ENCODE peak calls at places on chromosomes 5 and 9, in eight cellular contexts. F, M, R, A, W, G, X and N are unnamed samples. For H3K4me1, the result is how much of the 10 kb centered on the place peaks cover.

GRCh38 chr9:36874261-36874660 is 159.8 kb downstream of the PAX5 start:
- DNase-seq in M (no peak), X (no peak), G (no peak), R (peak), A (no peak), W (no peak), F (no peak), N (no peak)

GRCh38 chr5:149680810-149681221 is 49.3 kb upstream of the PPARGC1B start:
- DNase-seq in W (no peak), R (peak), A (no peak), M (no peak), G (peak), F (no peak), X (no peak), N (no peak)

GRCh38 chr9:69655065-69655464 is 17.1 kb downstream of the APBA1 start:
- DNase-seq in M (no peak), F (no peak), X (no peak), R (no peak), A (no peak), W (no peak), G (no peak), N (no peak)

GRCh38 chr9:131799177-131799823 is 59.4 kb upstream of the RAPGEF1 start:
- DNase-seq in M (no peak), A (peak), F (peak), G (peak), W (peak), R (peak), X (peak), N (peak)

GRCh38 chr5:96687080-96687479 is 24.9 kb downstream of the CAST start:
- DNase-seq in F (no peak), M (no peak), R (no peak), X (no peak), A (no peak), G (no peak), W (no peak), N (no peak)

GRCh38 chr9:32412440-32412839 is 28.0 kb downstream of the ACO1 start:
- DNase-seq in M (no peak), A (no peak), F (no peak), R (no peak), X (no peak), W (no peak), G (no peak), N (no peak)

GRCh38 chr5:110785356-110785755 is 46.5 kb downstream of the SLC25A46 start:
- DNase-seq in A (no peak), M (no peak), X (no peak), G (no peak), F (peak), R (no peak), W (no peak), N (no peak)

GRCh38 chr5:89179761-89180160 is 296.8 kb upstream of the MEF2C start:
- DNase-seq in G (no peak), F (no peak), W (no peak), X (no peak), R (no peak), M (no peak), A (no peak), N (no peak)

GRCh38 chr9:26779072-26779471 is 113.5 kb downstream of the CAAP1 start:
- DNase-seq in F (no peak), A (no peak), M (no peak), R (no peak), W (peak), X (no peak), G (no peak), N (no peak)

GRCh38 chr5:58080573-58080972 is 379.3 kb downstream of the PLK2 start:
- DNase-seq in M (no peak), G (no peak), W (no peak), F (peak), X (no peak), A (no peak), R (no peak), N (no peak)

GRCh38 chr5:57434227-57434640 is 48.4 kb downstream of the ACTBL2 start:
- DNase-seq in G (peak), A (peak), F (peak), W (no peak), X (no peak), R (no peak), M (no peak), N (no peak)

GRCh38 chr9:93123561-93124283 is 10.3 kb downstream of the NINJ1 start:
- DNase-seq in R (peak), M (peak), F (no peak), G (peak), X (no peak), A (no peak), W (no peak), N (no peak)

GRCh38 chr9:108048406-108049025 is 558.9 kb upstream of the KLF4 start:
- DNase-seq in X (no peak), G (no peak), F (no peak), R (no peak), W (no peak), A (no peak), M (no peak), N (no peak)

GRCh38 chr5:36177715-36178556 is 26.0 kb downstream of the SKP2 start:
- DNase-seq in W (peak), G (no peak), M (no peak), A (peak), R (no peak), X (no peak), F (peak), N (no peak)

GRCh38 chr5:78360674-78361225 is 333 bp downstream of the SCAMP1 start:
- DNase-seq in G (peak), X (peak), R (peak), A (peak), M (peak), W (no peak), F (no peak), N (peak)

GRCh38 chr5:91225848-91226686 is 157.1 kb downstream of the ARRDC3 start:
- DNase-seq in R (peak), W (peak), M (no peak), X (peak), F (peak), A (peak), G (no peak), N (peak)

GRCh38 chr5:161235569-161235968 is 311.0 kb downstream of the GABRB2 start:
- DNase-seq in M (no peak), W (no peak), G (no peak), R (no peak), X (no peak), F (no peak), A (no peak), N (no peak)

GRCh38 chr5:82106207-82106606 is 134.4 kb downstream of the ATG10 start:
- DNase-seq in X (no peak), G (no peak), W (no peak), A (no peak), R (no peak), M (no peak), F (peak), N (no peak)

GRCh38 chr5:10354048-10354872 is 765 bp downstream of the MARCHF6 start:
- DNase-seq in A (peak), G (peak), F (peak), X (peak), R (peak), M (no peak), W (no peak), N (peak)

GRCh38 chr5:11905209-11905608 is 963 bp upstream of the CTNND2 start:
- DNase-seq in M (no peak), X (no peak), A (peak), W (no peak), G (no peak), R (no peak), F (no peak), N (no peak)
- H3K4me3 ChIP-seq in M (no peak), X (no peak), A (no peak), W (no peak), G (no peak), R (no peak), F (no peak), N (no peak)

DNA sequence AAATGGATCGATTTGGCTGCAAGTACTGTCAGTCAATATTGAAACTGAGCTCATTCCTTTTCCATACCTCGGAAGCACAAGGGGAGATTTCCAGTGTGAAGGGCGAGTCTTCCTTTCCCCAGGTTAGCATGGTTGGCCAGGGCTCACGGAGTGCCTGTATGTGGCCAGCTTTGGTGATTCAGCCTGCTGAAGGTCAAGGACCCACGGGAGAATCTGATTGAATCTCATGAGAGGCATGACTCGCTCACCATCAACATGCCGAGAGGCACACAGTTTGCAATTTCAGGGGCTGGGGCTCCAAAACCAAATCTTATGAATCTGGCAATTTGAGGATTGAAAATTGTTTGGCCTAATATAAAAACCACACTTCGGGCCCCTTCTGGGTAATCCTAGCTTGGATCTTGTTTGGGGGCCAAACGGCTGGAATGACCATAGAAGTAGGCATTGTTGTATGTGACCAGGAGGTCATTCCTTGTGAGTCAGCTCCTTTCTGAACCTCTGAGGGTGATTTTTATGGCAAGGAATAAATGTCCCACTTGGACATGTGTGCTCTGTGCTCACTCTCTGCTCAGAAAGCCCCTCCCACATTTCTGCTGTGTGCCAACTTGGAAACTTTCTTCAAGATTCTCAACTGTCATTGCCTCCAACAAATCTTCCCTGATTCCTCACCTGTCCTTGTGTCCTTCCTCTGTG is 69.8 kb downstream of the DOCK2 start:
- DNase-seq in G (no peak), X (no peak), A (no peak), R (no peak), W (no peak), F (peak), M (no peak), N (no peak)
- H3K4me1 ChIP-seq in G (under half), X (under half), A (under half), R (under half), W (under half), F (under half), M (under half), N (under half)

GRCh38 chr5:99169309-99169708 is 240.5 kb upstream of the CHD1 start:
- DNase-seq in W (peak), X (no peak), G (no peak), A (no peak), R (no peak), F (peak), M (no peak), N (no peak)
- TF ChIP-seq CTCF in W (no peak), X (no peak), G (peak), A (peak), R (no peak), F (no peak), M (peak), N (peak)

DNA sequence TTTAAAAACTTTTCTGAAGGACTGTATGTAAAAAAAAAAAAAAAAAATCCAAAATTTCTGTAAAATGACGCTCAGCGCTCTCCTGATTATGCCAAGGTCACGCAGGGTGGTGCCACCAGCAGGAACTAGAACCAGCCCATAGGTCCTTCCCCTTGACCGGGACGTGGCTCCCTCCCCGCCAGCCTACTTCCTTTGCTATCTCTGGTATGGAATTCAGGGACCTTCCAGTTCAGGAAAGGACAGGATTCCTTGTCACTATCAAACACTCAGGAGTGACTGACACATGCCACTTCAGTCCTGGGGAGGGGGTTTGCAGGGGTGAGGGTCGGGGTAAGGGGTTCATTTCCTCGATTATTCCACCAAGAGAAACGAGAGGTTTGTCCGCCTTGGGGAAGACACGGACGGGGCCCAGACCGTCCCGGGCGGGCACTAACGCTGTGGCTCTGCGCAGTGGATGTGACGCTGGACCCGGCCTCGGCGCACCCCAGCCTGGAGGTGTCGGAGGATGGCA is 18.8 kb downstream of the BTNL9 start:
- DNase-seq in A (no peak), G (no peak), F (no peak), M (no peak), R (no peak), X (no peak), W (no peak), N (no peak)
- H3K4me3 ChIP-seq in A (no peak), G (no peak), F (no peak), M (no peak), R (peak), X (no peak), W (no peak), N (no peak)

GRCh38 chr9:101569736-101570501 is 24.9 kb downstream of the PPP3R2 start:
- DNase-seq in G (no peak), A (no peak), M (no peak), W (no peak), F (no peak), R (no peak), X (no peak), N (no peak)
- H3K4me1 ChIP-seq in G (under half), A (under half), M (under half), W (under half), F (under half), R (under half), X (under half), N (under half)